ENCODE peak calls at places on chromosome 22, in six cellular contexts. One of them, this sample, is unnamed.

GRCh38 chr22:36365020-36365411 is 22.8 kb downstream of the MYH9 start:
- DNase-seq in heart right ventricle: peak
- DNase-seq in AG10803: peak
- DNase-seq in neural progenitor cell: peak
- DNase-seq in uterus: peak
- DNase-seq in lower lobe of right lung: peak
- DNase-seq in this sample: peak

GRCh38 chr22:19060356-19061009 is 61.7 kb downstream of the DGCR2 start:
- DNase-seq in uterus: no peak
- DNase-seq in lower lobe of right lung: peak
- DNase-seq in heart right ventricle: no peak
- DNase-seq in AG10803: no peak
- DNase-seq in neural progenitor cell: no peak
- DNase-seq in this sample: no peak

GRCh38 chr22:23256986-23257888 is 76.9 kb downstream of the BCR start:
- DNase-seq in AG10803: peak
- DNase-seq in uterus: peak
- DNase-seq in neural progenitor cell: no peak
- DNase-seq in heart right ventricle: peak
- DNase-seq in lower lobe of right lung: no peak
- DNase-seq in this sample: peak

GRCh38 chr22:49553518-49554295 is 274.0 kb downstream of the BRD1 start:
- DNase-seq in uterus: no peak
- DNase-seq in neural progenitor cell: peak
- DNase-seq in AG10803: no peak
- DNase-seq in lower lobe of right lung: no peak
- DNase-seq in heart right ventricle: no peak
- DNase-seq in this sample: no peak

GRCh38 chr22:49966716-49967332 is 6.3 kb downstream of the PIM3 start:
- DNase-seq in uterus: peak
- DNase-seq in lower lobe of right lung: peak
- DNase-seq in heart right ventricle: peak
- DNase-seq in AG10803: peak
- DNase-seq in neural progenitor cell: peak
- DNase-seq in this sample: peak

GRCh38 chr22:23389271-23390071 is 190.6 kb downstream of the IGLL1 start:
- DNase-seq in uterus: no peak
- DNase-seq in heart right ventricle: no peak
- DNase-seq in lower lobe of right lung: no peak
- DNase-seq in neural progenitor cell: peak
- DNase-seq in AG10803: no peak
- DNase-seq in this sample: no peak

GRCh38 chr22:44765571-44766285 is 13.4 kb downstream of the ARHGAP8 start:
- DNase-seq in lower lobe of right lung: peak
- DNase-seq in heart right ventricle: no peak
- DNase-seq in AG10803: no peak
- DNase-seq in uterus: no peak
- DNase-seq in neural progenitor cell: no peak
- DNase-seq in this sample: no peak

GRCh38 chr22:19353363-19354131 is 62.0 kb upstream of the CLTCL1 start:
- DNase-seq in neural progenitor cell: no peak
- DNase-seq in uterus: no peak
- DNase-seq in AG10803: no peak
- DNase-seq in heart right ventricle: no peak
- DNase-seq in lower lobe of right lung: no peak
- DNase-seq in this sample: no peak

GRCh38 chr22:49749227-49749626 is 78.4 kb downstream of the BRD1 start:
- DNase-seq in uterus: no peak
- DNase-seq in lower lobe of right lung: no peak
- DNase-seq in heart right ventricle: no peak
- DNase-seq in neural progenitor cell: no peak
- DNase-seq in AG10803: no peak
- DNase-seq in this sample: no peak

GRCh38 chr22:22061085-22062077 is 78.8 kb upstream of the TOP3B start:
- DNase-seq in AG10803: peak
- DNase-seq in lower lobe of right lung: no peak
- DNase-seq in uterus: peak
- DNase-seq in heart right ventricle: peak
- DNase-seq in neural progenitor cell: no peak
- DNase-seq in this sample: peak

GRCh38 chr22:22059476-22060002 is 77.0 kb upstream of the TOP3B start:
- DNase-seq in lower lobe of right lung: no peak
- DNase-seq in neural progenitor cell: peak
- DNase-seq in heart right ventricle: no peak
- DNase-seq in uterus: no peak
- DNase-seq in AG10803: no peak
- DNase-seq in this sample: no peak

GRCh38 chr22:22062306-22062793 is 79.8 kb upstream of the TOP3B start:
- DNase-seq in uterus: no peak
- DNase-seq in neural progenitor cell: no peak
- DNase-seq in lower lobe of right lung: no peak
- DNase-seq in heart right ventricle: no peak
- DNase-seq in AG10803: no peak
- DNase-seq in this sample: no peak

GRCh38 chr22:22058649-22059475 is 76.3 kb upstream of the TOP3B start:
- DNase-seq in heart right ventricle: no peak
- DNase-seq in AG10803: no peak
- DNase-seq in uterus: no peak
- DNase-seq in neural progenitor cell: no peak
- DNase-seq in lower lobe of right lung: no peak
- DNase-seq in this sample: no peak

DNA sequence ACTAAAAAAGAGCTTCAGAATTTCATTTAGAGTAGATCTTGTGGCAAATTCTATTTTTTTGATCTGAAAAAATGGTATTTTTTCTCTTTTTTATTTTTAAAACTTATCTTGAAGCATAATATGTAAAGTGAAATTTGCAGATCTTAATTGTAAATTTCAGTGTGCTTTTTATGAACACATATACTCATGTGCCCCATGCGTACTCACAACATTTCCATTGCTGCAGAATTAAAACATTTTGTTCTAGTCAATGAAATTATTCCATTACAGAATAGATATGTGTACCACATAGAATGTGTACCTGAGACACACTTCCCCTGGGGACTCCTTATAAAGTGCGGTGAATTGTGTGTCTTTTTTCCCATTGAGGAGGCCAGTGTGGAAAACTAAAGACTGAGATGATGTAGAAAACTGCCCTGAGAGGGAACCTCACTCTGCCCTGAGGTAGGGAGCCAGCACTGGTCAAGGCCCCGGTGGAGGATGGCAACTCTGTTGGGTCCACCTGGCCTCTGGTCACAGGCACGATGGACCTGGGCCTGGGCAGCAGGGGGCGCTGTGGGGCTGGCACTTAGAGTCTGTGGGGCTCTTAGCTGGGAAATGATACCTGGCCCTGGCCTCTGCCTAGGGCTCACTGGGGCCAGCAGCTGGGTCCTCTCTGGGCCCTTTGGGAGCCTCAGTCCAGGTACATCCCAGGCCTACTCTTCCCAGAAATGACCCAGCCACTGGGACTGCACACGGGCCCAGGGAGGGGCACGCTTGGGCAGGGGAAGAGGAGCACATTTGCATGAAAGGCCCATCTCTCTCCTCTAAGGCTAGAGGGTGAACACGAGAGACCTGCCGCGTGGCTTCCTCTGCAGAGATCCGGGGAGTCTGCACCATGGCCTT is 77.9 kb upstream of the TOP3B start:
- DNase-seq in AG10803: no peak
- DNase-seq in heart right ventricle: peak
- DNase-seq in uterus: peak
- DNase-seq in lower lobe of right lung: peak
- DNase-seq in neural progenitor cell: peak
- DNase-seq in this sample: peak
- TF ChIP-seq CTCF in AG10803: peak
- TF ChIP-seq CTCF in heart right ventricle: peak
- TF ChIP-seq CTCF in uterus: peak
- TF ChIP-seq CTCF in lower lobe of right lung: peak
- TF ChIP-seq CTCF in neural progenitor cell: peak
- TF ChIP-seq CTCF in this sample: peak

GRCh38 chr22:46104881-46105493 is 45.3 kb upstream of the PPARA start:
- DNase-seq in neural progenitor cell: no peak
- DNase-seq in uterus: no peak
- DNase-seq in AG10803: no peak
- DNase-seq in heart right ventricle: no peak
- DNase-seq in lower lobe of right lung: no peak
- DNase-seq in this sample: no peak
- H3K4me3 ChIP-seq in neural progenitor cell: no peak
- H3K4me3 ChIP-seq in uterus: no peak
- H3K4me3 ChIP-seq in AG10803: no peak
- H3K4me3 ChIP-seq in heart right ventricle: no peak
- H3K4me3 ChIP-seq in lower lobe of right lung: peak
- H3K4me3 ChIP-seq in this sample: no peak

GRCh38 chr22:21643533-21644357 is 1.6 kb downstream of the SDF2L1 start:
- DNase-seq in AG10803: no peak
- DNase-seq in neural progenitor cell: no peak
- DNase-seq in uterus: no peak
- DNase-seq in lower lobe of right lung: no peak
- DNase-seq in heart right ventricle: no peak
- DNase-seq in this sample: no peak
- TF ChIP-seq CTCF in AG10803: no peak
- TF ChIP-seq CTCF in neural progenitor cell: no peak
- TF ChIP-seq CTCF in uterus: no peak
- TF ChIP-seq CTCF in lower lobe of right lung: no peak
- TF ChIP-seq CTCF in heart right ventricle: no peak
- TF ChIP-seq CTCF in this sample: no peak

GRCh38 chr22:17920992-17921650 is 103.2 kb downstream of the MICAL3 start:
- DNase-seq in uterus: no peak
- DNase-seq in lower lobe of right lung: no peak
- DNase-seq in heart right ventricle: no peak
- DNase-seq in AG10803: no peak
- DNase-seq in neural progenitor cell: no peak
- DNase-seq in this sample: peak

GRCh38 chr22:17918840-17919239 is 105.5 kb downstream of the MICAL3 start:
- DNase-seq in AG10803: peak
- DNase-seq in lower lobe of right lung: no peak
- DNase-seq in neural progenitor cell: no peak
- DNase-seq in uterus: no peak
- DNase-seq in heart right ventricle: no peak
- DNase-seq in this sample: no peak

GRCh38 chr22:17921871-17922821 is 102.2 kb downstream of the MICAL3 start:
- DNase-seq in heart right ventricle: peak
- DNase-seq in lower lobe of right lung: no peak
- DNase-seq in uterus: no peak
- DNase-seq in AG10803: no peak
- DNase-seq in neural progenitor cell: peak
- DNase-seq in this sample: no peak

GRCh38 chr22:17919276-17920144 is 104.9 kb downstream of the MICAL3 start:
- DNase-seq in neural progenitor cell: no peak
- DNase-seq in lower lobe of right lung: no peak
- DNase-seq in heart right ventricle: peak
- DNase-seq in uterus: no peak
- DNase-seq in AG10803: no peak
- DNase-seq in this sample: no peak

DNA sequence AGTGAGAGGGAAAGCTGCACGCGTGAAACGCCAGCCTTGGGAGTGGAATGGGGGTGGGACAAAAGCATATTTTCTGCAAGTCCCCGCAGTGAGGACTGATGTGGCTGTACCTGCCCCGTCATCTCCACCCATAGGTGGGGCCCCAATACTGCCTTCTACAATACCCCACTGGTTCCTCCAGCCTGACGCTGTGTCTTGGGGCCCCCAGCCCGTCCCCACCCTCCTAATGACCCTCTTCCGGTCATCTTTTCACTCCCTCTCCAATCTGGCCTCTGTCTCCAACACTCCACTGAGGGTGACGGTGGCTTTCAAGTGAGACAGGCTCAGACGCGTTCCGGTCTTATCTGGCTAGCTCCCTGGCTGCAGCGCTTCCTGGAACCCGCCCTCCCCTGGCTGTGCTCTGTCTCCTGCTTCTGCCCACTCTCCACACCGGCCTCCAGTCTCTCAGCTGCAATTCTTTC is 104.2 kb downstream of the MICAL3 start:
- DNase-seq in uterus: no peak
- DNase-seq in heart right ventricle: peak
- DNase-seq in lower lobe of right lung: no peak
- DNase-seq in AG10803: no peak
- DNase-seq in neural progenitor cell: peak
- DNase-seq in this sample: peak
- H3K4me3 ChIP-seq in uterus: no peak
- H3K4me3 ChIP-seq in heart right ventricle: peak
- H3K4me3 ChIP-seq in lower lobe of right lung: peak
- H3K4me3 ChIP-seq in AG10803: no peak
- H3K4me3 ChIP-seq in neural progenitor cell: no peak
- H3K4me3 ChIP-seq in this sample: no peak

GRCh38 chr22:39462443-39463147 is 5.8 kb downstream of the MGAT3 start:
- DNase-seq in heart right ventricle: peak
- DNase-seq in AG10803: no peak
- DNase-seq in neural progenitor cell: peak
- DNase-seq in uterus: no peak
- DNase-seq in lower lobe of right lung: no peak
- DNase-seq in this sample: no peak
- TF ChIP-seq CTCF in heart right ventricle: no peak
- TF ChIP-seq CTCF in AG10803: no peak
- TF ChIP-seq CTCF in neural progenitor cell: peak
- TF ChIP-seq CTCF in uterus: no peak
- TF ChIP-seq CTCF in lower lobe of right lung: peak
- TF ChIP-seq CTCF in this sample: no peak

DNA sequence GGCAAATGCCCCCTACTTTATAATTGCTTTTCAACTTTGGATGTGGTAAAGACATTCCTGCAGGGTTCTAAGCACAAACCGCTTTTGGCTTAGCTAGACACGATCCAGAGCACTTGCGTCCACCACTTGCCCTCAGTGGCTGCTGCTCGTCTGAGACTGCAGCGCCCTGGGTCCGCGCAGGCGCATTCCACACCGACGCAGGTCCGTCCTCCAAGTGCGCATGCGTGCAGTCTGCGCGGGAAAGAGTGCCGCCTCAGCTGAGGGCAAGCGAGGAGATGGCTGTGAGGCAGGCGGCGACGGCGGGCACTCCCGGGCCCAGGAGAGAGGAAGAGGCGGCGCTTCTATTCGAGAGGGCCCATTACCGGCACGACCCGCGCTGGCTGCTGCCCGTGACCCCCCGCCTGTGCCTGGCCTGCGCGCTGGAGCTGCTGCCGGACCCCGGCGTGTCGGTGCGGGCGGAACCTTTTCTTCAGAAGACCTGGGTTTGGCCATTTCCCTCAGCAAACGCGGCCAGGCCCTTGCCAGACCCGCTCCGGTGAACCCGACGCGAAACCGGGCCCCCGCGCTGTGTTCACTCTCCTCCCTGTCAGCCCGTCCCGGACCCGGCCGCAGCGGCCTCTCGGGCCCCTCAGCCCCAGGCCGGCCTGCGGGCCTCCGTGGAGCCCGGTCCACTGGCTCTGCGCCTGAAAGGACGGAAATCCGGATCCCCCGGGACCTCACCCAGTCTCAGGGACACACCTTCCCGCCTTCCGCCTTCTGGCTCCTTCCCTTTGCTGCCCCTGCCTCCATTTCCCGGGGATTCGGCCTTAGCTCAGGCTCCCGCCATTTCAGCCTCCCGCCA is at the start of gene MEI1:
- DNase-seq in uterus: peak
- DNase-seq in lower lobe of right lung: peak
- DNase-seq in neural progenitor cell: peak
- DNase-seq in heart right ventricle: peak
- DNase-seq in AG10803: peak
- DNase-seq in this sample: peak
- H3K4me3 ChIP-seq in uterus: no peak
- H3K4me3 ChIP-seq in lower lobe of right lung: peak
- H3K4me3 ChIP-seq in neural progenitor cell: no peak
- H3K4me3 ChIP-seq in heart right ventricle: peak
- H3K4me3 ChIP-seq in AG10803: no peak
- H3K4me3 ChIP-seq in this sample: peak

This sample was measured in fibroblast of the aortic adventitia.